ENCODE peak calls at places on chromosomes 1 and 21, in eight cellular contexts. Z is cardiac muscle cell, R is neural progenitor cell, M is HAP-1, P is kidney epithelial cell, T is HL-60, G is Peyer's patch, S is right atrium auricular region. J is an unnamed sample.

GRCh38 chr1:110208916-110209650 is 1.0 kb upstream of the KCNC4 start:
- DNase-seq in R (peak; percentile 23), M (no peak), P (no peak), S (no peak), T (no peak), G (no peak), Z (no peak), J (no peak)

GRCh38 chr1:164617607-164618564 is 58.9 kb downstream of the PBX1 start:
- DNase-seq in R (peak; percentile 48), M (peak; percentile 48), G (no peak), T (no peak), Z (peak; percentile 34), P (no peak), S (no peak), J (peak; percentile 39)

GRCh38 chr21:25934130-25934529 is 199.4 kb downstream of the GABPA start:
- DNase-seq in M (no peak), R (no peak), T (no peak), G (no peak), Z (peak; percentile 82), S (no peak), P (no peak), J (no peak)

GRCh38 chr1:94803517-94804441 is 16.4 kb upstream of the SLC44A3 start:
- DNase-seq in G (no peak), T (no peak), P (no peak), Z (peak; percentile 55), S (no peak), R (no peak), M (no peak), J (no peak)

GRCh38 chr1:219858980-219859379 is 69.4 kb downstream of the SLC30A10 start:
- DNase-seq in T (no peak), R (no peak), P (no peak), Z (no peak), G (no peak), M (no peak), S (no peak), J (no peak)

GRCh38 chr21:14382486-14382834 is 486 bp downstream of the HSPA13 start:
- DNase-seq in P (no peak), T (no peak), G (no peak), Z (peak; percentile 44), S (no peak), R (no peak), M (peak; percentile 23), J (peak; percentile 65)

GRCh38 chr1:184616504-184616903 is 138.2 kb downstream of the EDEM3 start:
- DNase-seq in P (no peak), T (no peak), M (no peak), R (no peak), S (no peak), Z (no peak), G (no peak), J (no peak)

GRCh38 chr21:29121759-29122158 is 8.7 kb upstream of the MAP3K7CL start:
- DNase-seq in R (no peak), Z (no peak), P (no peak), G (no peak), T (no peak), M (no peak), S (no peak), J (no peak)

GRCh38 chr1:154567386-154568164 is at the start of gene CHRNB2:
- DNase-seq in P (no peak), T (peak; percentile 25), Z (peak; percentile 68), G (peak; percentile 79), R (peak; percentile 94), S (no peak), M (peak; percentile 34), J (peak; percentile 74)

GRCh38 chr1:25771246-25772114 is 28.5 kb upstream of the SELENON start:
- DNase-seq in T (no peak), Z (no peak), G (peak; percentile 59), R (peak; percentile 87), M (peak; percentile 79), P (peak; percentile 77), S (no peak), J (no peak)

GRCh38 chr1:246036175-246036574 is 470.9 kb downstream of the SMYD3 start:
- DNase-seq in S (no peak), G (no peak), M (no peak), Z (no peak), T (no peak), P (no peak), R (no peak), J (peak; percentile 21)

GRCh38 chr1:236282159-236282716 is 480 bp upstream of the ERO1B start:
- DNase-seq in G (no peak), M (no peak), R (no peak), P (no peak), S (no peak), T (no peak), Z (no peak), J (no peak)

GRCh38 chr1:46747683-46748288 is 28.9 kb upstream of the EFCAB14 start:
- DNase-seq in M (peak; percentile 31), T (no peak), Z (peak; percentile 71), R (peak; percentile 83), G (no peak), P (no peak), S (no peak), J (peak; percentile 67)

GRCh38 chr21:44526096-44526997 is 13.6 kb downstream of the KRTAP10-1 start:
- DNase-seq in G (no peak), R (no peak), Z (no peak), M (no peak), T (no peak), S (no peak), P (no peak), J (no peak)

GRCh38 chr1:205346956-205347574 is 9.7 kb downstream of the KLHDC8A start:
- DNase-seq in P (peak; percentile 96), T (no peak), G (peak; percentile 2), R (no peak), M (no peak), Z (no peak), S (no peak), J (no peak)

GRCh38 chr1:87584603-87585002 is 255.9 kb downstream of the LMO4 start:
- DNase-seq in Z (no peak), G (no peak), S (no peak), T (no peak), P (no peak), M (peak; percentile 69), R (no peak), J (no peak)

GRCh38 chr1:25550683-25551310 is 7.4 kb downstream of the LDLRAP1 start:
- DNase-seq in T (no peak), G (no peak), S (no peak), R (no peak), P (no peak), M (no peak), Z (peak; percentile 78), J (no peak)

GRCh38 chr1:168803696-168804510 is 74.9 kb upstream of the DPT start:
- DNase-seq in M (no peak), S (no peak), R (peak; percentile 85), T (no peak), G (no peak), P (no peak), Z (no peak), J (no peak)

GRCh38 chr1:92968138-92969032 is 7.1 kb upstream of the DIPK1A start:
- DNase-seq in M (no peak), P (no peak), Z (no peak), T (no peak), G (no peak), R (peak; percentile 18), S (no peak), J (peak; percentile 27)

GRCh38 chr1:5993553-5994510 is 1.6 kb upstream of the NPHP4 start:
- DNase-seq in G (no peak), P (no peak), S (no peak), Z (no peak), M (no peak), R (no peak), T (peak; percentile 62), J (no peak)

GRCh38 chr1:219938706-219939105 is 10.3 kb upstream of the SLC30A10 start:
- DNase-seq in R (no peak), G (no peak), S (peak; percentile 26), P (peak; percentile 77), M (no peak), T (no peak), Z (no peak), J (peak; percentile 17)

GRCh38 chr1:1426961-1427934 is 6.2 kb upstream of the ANKRD65 start:
- DNase-seq in R (peak; percentile 93), S (no peak), T (no peak), Z (no peak), G (no peak), M (peak; percentile 35), P (no peak), J (peak; percentile 31)

GRCh38 chr21:44253832-44254700 is 7.6 kb downstream of the DNMT3L start:
- DNase-seq in P (no peak), R (peak; percentile 2), S (no peak), G (peak; percentile 46), M (no peak), Z (no peak), T (no peak), J (no peak)

DNA sequence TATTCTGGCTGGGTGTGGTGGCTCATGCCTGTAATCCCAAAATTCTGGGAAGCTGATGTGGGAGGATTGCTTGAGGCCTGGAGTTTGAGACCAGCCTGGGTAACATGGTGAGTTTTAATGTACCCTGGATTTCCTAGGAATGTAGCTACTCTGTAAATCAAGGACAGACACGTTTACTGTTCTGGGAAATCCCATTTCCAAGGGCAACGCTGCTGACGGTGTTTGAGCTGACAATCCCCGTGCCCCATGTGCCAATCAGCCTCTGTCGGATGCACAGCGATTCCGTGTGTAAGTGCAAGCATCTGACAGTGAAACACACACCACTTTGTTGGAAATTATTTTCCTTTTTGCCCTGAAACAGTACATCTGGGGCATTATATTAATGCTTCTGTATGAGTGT is 8.1 kb downstream of the CORT start:
- DNase-seq in S (no peak), Z (no peak), G (no peak), P (no peak), R (no peak), T (no peak), M (no peak), J (no peak)
- H3K4me3 ChIP-seq in S (no peak overlapping the region), Z (no peak overlapping the region), G (no peak overlapping the region), P (no peak overlapping the region), R (no peak overlapping the region), T (no peak overlapping the region), M (no peak overlapping the region), J (no peak overlapping the region)

GRCh38 chr1:39727932-39728317 is 10.8 kb upstream of the PPIE start:
- DNase-seq in R (no peak), M (no peak), S (no peak), G (no peak), P (no peak), T (no peak), Z (no peak), J (no peak)
- H3K27me3 ChIP-seq in R (peaks cover 100% of the 10 kb centered on the region), M (peaks cover 72% of the 10 kb centered on the region), S (no peaks in the 10 kb centered on the region), G (peaks cover 8% of the 10 kb centered on the region), P (peaks cover 21% of the 10 kb centered on the region), T (peaks cover 58% of the 10 kb centered on the region), Z (peaks cover 100% of the 10 kb centered on the region), J (peaks cover 56% of the 10 kb centered on the region)

DNA sequence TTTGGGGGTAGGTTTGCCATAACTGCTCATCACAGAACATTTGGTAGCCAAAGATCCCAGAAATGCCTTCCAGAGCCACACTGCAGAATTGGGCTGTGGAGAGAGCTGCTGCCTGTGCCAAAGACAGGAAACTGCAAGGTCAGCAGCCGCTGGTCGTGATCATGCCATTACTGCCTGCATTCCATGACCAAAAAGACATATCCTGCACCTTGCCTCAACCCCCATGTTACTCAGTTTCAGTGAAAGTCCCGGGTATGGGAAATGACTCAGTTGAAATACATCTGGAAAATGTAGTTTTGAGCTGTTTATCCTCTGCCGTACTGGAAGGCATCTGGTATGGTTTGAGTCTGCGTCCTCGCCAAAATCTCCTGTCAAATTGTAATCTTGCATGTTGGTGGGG is 161.7 kb downstream of the FCRL5 start:
- DNase-seq in Z (peak; percentile 82), T (no peak), R (no peak), P (peak; percentile 31), G (no peak), M (no peak), S (no peak), J (peak; percentile 62)
- H3K4me3 ChIP-seq in Z (no peak overlapping the region), T (no peak overlapping the region), R (no peak overlapping the region), P (no peak overlapping the region), G (no peak overlapping the region), M (no peak overlapping the region), S (no peak overlapping the region), J (no peak overlapping the region)

GRCh38 chr1:22650089-22650693 is 2.8 kb upstream of the C1QB start:
- DNase-seq in R (no peak), P (no peak), S (no peak), Z (no peak), T (no peak), G (no peak), M (no peak), J (no peak)
- H3K27me3 ChIP-seq in R (no peaks in the 10 kb centered on the region), P (peaks cover 34% of the 10 kb centered on the region), S (no peaks in the 10 kb centered on the region), Z (peaks cover 14% of the 10 kb centered on the region), T (no peaks in the 10 kb centered on the region), G (no peaks in the 10 kb centered on the region), M (peaks cover 6% of the 10 kb centered on the region), J (peaks cover 24% of the 10 kb centered on the region)